ENCODE peak calls at places on chromosome 4, in six cellular contexts. A is mesothelial cell of epicardium, Y is heart left ventricle, L is lung, O is AG04449, W is brain microvascular endothelial cell. J is an unnamed sample.

GRCh38 chr4:184400375-184400870 is 73.9 kb downstream of the IRF2 start:
- DNase-seq in W (peak), L (no peak), A (no peak), Y (no peak), O (peak), J (no peak)

GRCh38 chr4:55791666-55792065 is 27.9 kb upstream of the EXOC1L start:
- DNase-seq in L (no peak), Y (no peak), A (no peak), W (no peak), O (no peak), J (no peak)

GRCh38 chr4:2071252-2071911 is 12.3 kb downstream of the NAT8L start:
- DNase-seq in O (no peak), Y (no peak), L (no peak), W (no peak), A (no peak), J (no peak)

GRCh38 chr4:78056265-78057129 is 626 bp upstream of the FRAS1 start:
- DNase-seq in W (peak), O (no peak), Y (peak), A (peak), L (peak), J (peak)

GRCh38 chr4:184064877-184065276 is 152.8 kb downstream of the ENPP6 start:
- DNase-seq in A (no peak), W (no peak), Y (no peak), O (no peak), L (no peak), J (no peak)

GRCh38 chr4:8577972-8578371 is 2.2 kb upstream of the GPR78 start:
- DNase-seq in A (no peak), W (no peak), O (no peak), Y (no peak), L (no peak), J (no peak)

GRCh38 chr4:169968999-169969398 is 57.2 kb downstream of the MFAP3L start:
- DNase-seq in A (no peak), O (peak), L (no peak), W (peak), Y (no peak), J (no peak)

GRCh38 chr4:133136833-133137232 is 12.3 kb upstream of the PCDH10 start:
- DNase-seq in A (no peak), Y (no peak), O (no peak), W (no peak), L (no peak), J (no peak)

GRCh38 chr4:184416913-184417734 is 57.2 kb downstream of the IRF2 start:
- DNase-seq in W (no peak), Y (no peak), L (no peak), A (no peak), O (no peak), J (no peak)

GRCh38 chr4:244471-244870 is 60.8 kb downstream of the ZNF732 start:
- DNase-seq in A (no peak), W (peak), Y (peak), L (peak), O (no peak), J (no peak)

GRCh38 chr4:89712141-89712540 is 124.8 kb downstream of the SNCA start:
- DNase-seq in Y (no peak), L (no peak), A (no peak), W (peak), O (peak), J (no peak)

GRCh38 chr4:121256346-121256745 is 92.2 kb upstream of the TNIP3 start:
- DNase-seq in L (no peak), Y (no peak), O (peak), A (no peak), W (peak), J (no peak)

GRCh38 chr4:120672558-120673147 is 249.9 kb downstream of the PRDM5 start:
- DNase-seq in W (peak), L (no peak), O (no peak), Y (no peak), A (no peak), J (no peak)

GRCh38 chr4:2827071-2827873 is 16.4 kb upstream of the ADD1 start:
- DNase-seq in W (no peak), L (no peak), A (no peak), O (no peak), Y (peak), J (no peak)

GRCh38 chr4:20416800-20417199 is 165.1 kb downstream of the SLIT2 start:
- DNase-seq in W (no peak), A (no peak), Y (no peak), L (no peak), O (no peak), J (no peak)

GRCh38 chr4:156949373-156949814 is 22.2 kb downstream of the PDGFC start:
- DNase-seq in O (no peak), A (no peak), L (no peak), W (peak), Y (no peak), J (no peak)

GRCh38 chr4:7007142-7007907 is 35.8 kb upstream of the TADA2B start:
- DNase-seq in W (no peak), Y (no peak), L (no peak), A (no peak), O (no peak), J (no peak)

GRCh38 chr4:17688011-17688441 is 73.6 kb downstream of the MED28 start:
- DNase-seq in O (no peak), L (peak), Y (no peak), A (no peak), W (no peak), J (no peak)

GRCh38 chr4:185317880-185318279 is 77.8 kb downstream of the LRP2BP start:
- DNase-seq in O (no peak), Y (no peak), A (no peak), W (no peak), L (no peak), J (no peak)

GRCh38 chr4:142406917-142407501 is 439.1 kb downstream of the INPP4B start:
- DNase-seq in L (no peak), Y (no peak), O (no peak), A (no peak), W (no peak), J (no peak)

GRCh38 chr4:166903408-166903807 is 330.9 kb downstream of the SPOCK3 start:
- DNase-seq in O (no peak), Y (no peak), A (no peak), W (no peak), L (no peak), J (no peak)

GRCh38 chr4:56531149-56531770 is 25.7 kb downstream of the ARL9 start:
- DNase-seq in A (no peak), Y (no peak), O (no peak), L (no peak), W (no peak), J (no peak)

GRCh38 chr4:115145393-115146160 is 32.2 kb upstream of the NDST4 start:
- DNase-seq in L (no peak), O (no peak), A (no peak), W (no peak), Y (no peak), J (no peak)

GRCh38 chr4:113385500-113385899 is 336.0 kb downstream of the ANK2 start:
- DNase-seq in W (no peak), O (no peak), Y (no peak), A (no peak), L (no peak), J (no peak)

GRCh38 chr4:185589067-185589844 is 53.9 kb upstream of the PDLIM3 start:
- DNase-seq in L (no peak), A (no peak), Y (no peak), W (peak), O (peak), J (no peak)

GRCh38 chr4:4913147-4913561 is 53.7 kb downstream of the MSX1 start:
- DNase-seq in O (no peak), Y (peak), W (no peak), L (no peak), A (no peak), J (no peak)

GRCh38 chr4:71186566-71187398 is 152.0 kb upstream of the SLC4A4 start:
- DNase-seq in W (no peak), A (peak), Y (peak), L (peak), O (no peak), J (peak)

GRCh38 chr4:120862432-120862831 is 60.1 kb downstream of the PRDM5 start:
- DNase-seq in L (no peak), W (no peak), Y (no peak), O (no peak), A (no peak), J (no peak)

GRCh38 chr4:127708985-127709384 is 21.2 kb upstream of the SLC25A31 start:
- DNase-seq in O (no peak), A (no peak), L (no peak), Y (no peak), W (peak), J (no peak)

GRCh38 chr4:84497220-84497834 is 1.8 kb downstream of the NKX6-1 start:
- DNase-seq in L (no peak), Y (no peak), A (no peak), W (no peak), O (no peak), J (no peak)

GRCh38 chr4:95165926-95166524 is 382.7 kb downstream of the UNC5C start:
- DNase-seq in W (peak), Y (no peak), L (peak), A (no peak), O (peak), J (no peak)

GRCh38 chr4:76585270-76585669 is 150.2 kb downstream of the SHROOM3 start:
- DNase-seq in W (peak), Y (no peak), A (no peak), L (no peak), O (no peak), J (no peak)

GRCh38 chr4:168710353-168710946 is 213.6 kb downstream of the PALLD start:
- DNase-seq in A (no peak), W (peak), L (no peak), O (no peak), Y (peak), J (no peak)

GRCh38 chr4:60724623-60725022 is 475.5 kb upstream of the ADGRL3 start:
- DNase-seq in L (no peak), Y (peak), O (peak), W (peak), A (no peak), J (no peak)

GRCh38 chr4:7194251-7195137 is 2.2 kb downstream of the SORCS2 start:
- DNase-seq in W (no peak), A (no peak), L (peak), Y (no peak), O (no peak), J (peak)

DNA sequence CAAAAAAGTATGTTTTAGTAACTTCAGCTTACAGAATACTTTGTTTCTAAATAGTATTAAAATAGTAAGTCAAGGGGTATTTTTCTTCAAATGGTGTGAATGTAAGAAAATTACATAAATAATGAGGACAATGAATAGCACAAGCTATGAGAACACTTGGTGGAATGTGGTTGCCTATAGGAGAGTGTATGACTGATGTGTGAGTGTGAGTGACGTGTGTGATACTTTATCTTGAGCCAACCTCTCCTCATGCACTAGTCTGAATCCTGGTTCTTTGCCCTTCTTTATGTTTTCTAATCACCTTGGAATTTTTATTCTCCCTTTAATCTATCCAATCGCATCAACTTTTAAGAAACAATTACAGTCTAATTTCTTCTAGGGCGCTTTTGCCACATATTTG is 98.3 kb downstream of the YIPF7 start:
- DNase-seq in O (no peak), W (no peak), Y (no peak), L (no peak), A (no peak), J (no peak)
- TF ChIP-seq CTCF in O (no peak), W (no peak), Y (no peak), L (no peak), A (no peak), J (no peak)

GRCh38 chr4:108130955-108131354 is 37.8 kb downstream of the LEF1 start:
- DNase-seq in A (no peak), W (no peak), O (no peak), L (no peak), Y (no peak), J (no peak)
- TF ChIP-seq CTCF in A (no peak), W (peak), O (no peak), L (no peak), Y (no peak), J (no peak)

DNA sequence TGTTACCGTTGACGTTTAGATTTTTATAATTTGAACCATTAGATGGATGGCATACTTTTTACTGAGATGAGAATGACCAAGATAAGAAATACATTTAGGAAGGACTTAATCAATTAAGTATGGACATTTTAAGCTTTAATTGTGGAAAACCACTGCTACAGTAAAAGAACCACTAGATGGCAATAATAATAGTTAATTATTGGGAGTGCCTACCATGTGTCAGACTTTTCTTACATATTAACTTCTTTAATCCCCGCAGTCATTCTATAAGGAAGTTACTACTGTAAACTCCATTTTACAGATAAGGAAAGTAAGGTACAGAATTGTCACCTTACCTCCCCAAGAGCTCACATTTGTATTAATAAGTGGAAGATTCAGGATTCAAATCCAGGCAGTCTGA is 48.5 kb upstream of the MYOZ2 start:
- DNase-seq in O (no peak), L (no peak), A (no peak), Y (no peak), W (no peak), J (no peak)
- TF ChIP-seq CTCF in O (peak), L (no peak), A (no peak), Y (peak), W (peak), J (peak)

DNA sequence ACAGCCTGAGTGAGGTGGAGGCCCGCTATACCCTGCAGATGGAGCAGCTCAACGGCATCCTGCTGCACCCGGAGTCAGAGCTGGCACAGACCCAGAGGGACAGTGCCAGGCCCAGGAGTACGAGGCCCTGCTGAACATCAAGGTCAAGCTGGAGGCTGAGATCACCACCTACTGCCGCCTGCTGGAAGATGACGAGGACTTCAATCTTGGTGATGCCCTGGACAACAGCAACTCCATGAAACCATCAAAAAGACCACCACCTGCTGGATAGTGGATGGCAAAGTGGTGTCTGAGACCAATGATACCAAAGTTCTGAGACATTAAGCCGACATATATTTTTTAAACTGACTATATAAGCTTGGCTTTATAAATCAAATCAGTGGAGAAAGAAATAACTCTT is 73.3 kb upstream of the HHIP start:
- DNase-seq in L (no peak), O (no peak), W (no peak), A (no peak), Y (no peak), J (no peak)
- TF ChIP-seq CTCF in L (no peak), O (no peak), W (no peak), A (no peak), Y (no peak), J (no peak)

GRCh38 chr4:139184129-139184528 is 7.1 kb upstream of the ELF2 start:
- DNase-seq in W (no peak), O (no peak), Y (no peak), A (no peak), L (no peak), J (no peak)
- TF ChIP-seq CTCF in W (peak), O (peak), Y (no peak), A (no peak), L (no peak), J (no peak)

GRCh38 chr4:30380404-30380998 is 339.7 kb upstream of the PCDH7 start:
- DNase-seq in O (no peak), L (no peak), Y (no peak), A (no peak), W (peak), J (no peak)
- TF ChIP-seq CTCF in O (no peak), L (no peak), Y (peak), A (peak), W (peak), J (peak)

GRCh38 chr4:52554606-52555355 is 104.3 kb downstream of the USP46 start:
- DNase-seq in Y (no peak), W (no peak), L (no peak), A (no peak), O (no peak), J (no peak)
- TF ChIP-seq CTCF in Y (no peak), W (no peak), L (no peak), A (no peak), O (no peak), J (no peak)

GRCh38 chr4:52983563-52984303 is 121.6 kb downstream of the RASL11B start:
- DNase-seq in O (no peak), W (peak), L (no peak), Y (no peak), A (no peak), J (no peak)

GRCh38 chr4:52984469-52984868 is 122.4 kb downstream of the RASL11B start:
- DNase-seq in O (no peak), A (no peak), W (no peak), Y (no peak), L (no peak), J (no peak)

GRCh38 chr4:52979020-52979419 is 116.9 kb downstream of the RASL11B start:
- DNase-seq in L (no peak), Y (no peak), A (no peak), O (no peak), W (no peak), J (no peak)

GRCh38 chr4:52979821-52980590 is 117.9 kb downstream of the RASL11B start:
- DNase-seq in O (no peak), A (no peak), Y (no peak), W (no peak), L (no peak), J (no peak)

GRCh38 chr4:52982246-52982950 is 120.3 kb downstream of the RASL11B start:
- DNase-seq in A (no peak), O (no peak), W (peak), Y (no peak), L (no peak), J (no peak)
- TF ChIP-seq CTCF in A (peak), O (peak), W (peak), Y (peak), L (peak), J (peak)

J was measured in type B pancreatic cell.